ENCODE peak calls at places on chromosomes 13 and 19, in seven cellular contexts. J is RWPE1; N is activated naive CD4-positive, alpha-beta T cell; V is GM12891; W is nucleus accumbens; X is EL; C is SK-MEL-5. M is an unnamed sample.

GRCh38 chr19:44948237-44948636 is 2.4 kb downstream of the APOC2 start:
- DNase-seq in J (no peak), N (no peak), V (no peak), W (no peak), X (no peak), C (no peak), M (no peak)

GRCh38 chr13:20125129-20125782 is 35.6 kb downstream of the GJA3 start:
- DNase-seq in J (peak), N (no peak), V (no peak), W (no peak), X (peak), C (peak), M (no peak)

GRCh38 chr13:92721610-92722009 is 505.0 kb upstream of the GPC6 start:
- DNase-seq in J (no peak), N (no peak), V (no peak), W (no peak), X (no peak), C (no peak), M (no peak)

GRCh38 chr19:18768046-18768771 is 22.9 kb downstream of the COMP start:
- DNase-seq in J (no peak), N (no peak), V (no peak), W (no peak), X (no peak), C (no peak), M (no peak)

GRCh38 chr13:113410472-113411201 is 42.7 kb downstream of the ADPRHL1 start:
- DNase-seq in J (no peak), N (no peak), V (no peak), W (no peak), X (peak), C (no peak), M (peak)

GRCh38 chr19:5961969-5962945 is 15.7 kb downstream of the RANBP3 start:
- DNase-seq in J (no peak), N (no peak), V (no peak), W (no peak), X (no peak), C (peak), M (peak)

GRCh38 chr19:31285744-31286143 is 63.5 kb downstream of the TSHZ3 start:
- DNase-seq in J (no peak), N (no peak), V (no peak), W (no peak), X (peak), C (no peak), M (no peak)

GRCh38 chr13:48949566-48950506 is 25.9 kb upstream of the FNDC3A start:
- DNase-seq in J (no peak), N (no peak), V (no peak), W (no peak), X (no peak), C (peak), M (no peak)

GRCh38 chr13:110541526-110541920 is 20.0 kb downstream of the RAB20 start:
- DNase-seq in J (no peak), N (no peak), V (no peak), W (no peak), X (no peak), C (no peak), M (no peak)

GRCh38 chr19:35869327-35870123 is 1.2 kb downstream of the APLP1 start:
- DNase-seq in J (peak), N (peak), V (peak), W (peak), X (peak), C (peak), M (peak)

GRCh38 chr19:58261968-58262921 is 16.5 kb upstream of the ZNF8 start:
- DNase-seq in J (no peak), N (no peak), V (no peak), W (no peak), X (no peak), C (no peak), M (no peak)

GRCh38 chr19:35262101-35262761 is 6.5 kb upstream of the USF2 start:
- DNase-seq in J (no peak), N (no peak), V (no peak), W (no peak), X (no peak), C (peak), M (no peak)